ENCODE peak calls at places on chromosomes 1 and 21, in seven cellular contexts. One of them, this sample, is unnamed.

GRCh38 chr21:30839304-30839703 is 9.7 kb upstream of the KRTAP7-1 start:
- DNase-seq in fibroblast of mammary gland: peak
- DNase-seq in T-helper 2 cell: no peak
- DNase-seq in lower lobe of right lung: no peak
- DNase-seq in tibial nerve: no peak
- DNase-seq in cardiac fibroblast: peak
- DNase-seq in thoracic aorta: no peak
- DNase-seq in this sample: no peak

GRCh38 chr1:231106347-231106746 is 55.5 kb upstream of the TRIM67 start:
- DNase-seq in cardiac fibroblast: peak
- DNase-seq in thoracic aorta: no peak
- DNase-seq in T-helper 2 cell: no peak
- DNase-seq in tibial nerve: no peak
- DNase-seq in lower lobe of right lung: no peak
- DNase-seq in fibroblast of mammary gland: peak
- DNase-seq in this sample: peak

GRCh38 chr1:206581571-206581981 is 30.7 kb downstream of the EIF2D start:
- DNase-seq in thoracic aorta: no peak
- DNase-seq in lower lobe of right lung: peak
- DNase-seq in T-helper 2 cell: peak
- DNase-seq in fibroblast of mammary gland: no peak
- DNase-seq in cardiac fibroblast: no peak
- DNase-seq in tibial nerve: no peak
- DNase-seq in this sample: no peak

GRCh38 chr1:193069748-193070394 is 10.5 kb downstream of the RO60 start:
- DNase-seq in tibial nerve: no peak
- DNase-seq in cardiac fibroblast: peak
- DNase-seq in T-helper 2 cell: no peak
- DNase-seq in thoracic aorta: no peak
- DNase-seq in fibroblast of mammary gland: peak
- DNase-seq in lower lobe of right lung: no peak
- DNase-seq in this sample: no peak

GRCh38 chr1:24992761-24993211 is 62.7 kb upstream of the RUNX3 start:
- DNase-seq in T-helper 2 cell: peak
- DNase-seq in lower lobe of right lung: no peak
- DNase-seq in tibial nerve: no peak
- DNase-seq in cardiac fibroblast: no peak
- DNase-seq in thoracic aorta: no peak
- DNase-seq in fibroblast of mammary gland: no peak
- DNase-seq in this sample: no peak

GRCh38 chr1:111571987-111572386 is 47.6 kb upstream of the RAP1A start:
- DNase-seq in T-helper 2 cell: no peak
- DNase-seq in tibial nerve: no peak
- DNase-seq in thoracic aorta: no peak
- DNase-seq in cardiac fibroblast: peak
- DNase-seq in lower lobe of right lung: no peak
- DNase-seq in fibroblast of mammary gland: peak
- DNase-seq in this sample: no peak

GRCh38 chr1:20138961-20139550 is at the start of gene PLA2G2F:
- DNase-seq in fibroblast of mammary gland: no peak
- DNase-seq in cardiac fibroblast: no peak
- DNase-seq in tibial nerve: no peak
- DNase-seq in thoracic aorta: no peak
- DNase-seq in lower lobe of right lung: peak
- DNase-seq in T-helper 2 cell: no peak
- DNase-seq in this sample: no peak

GRCh38 chr1:198173832-198174231 is 17.0 kb downstream of the NEK7 start:
- DNase-seq in lower lobe of right lung: no peak
- DNase-seq in T-helper 2 cell: no peak
- DNase-seq in cardiac fibroblast: no peak
- DNase-seq in tibial nerve: no peak
- DNase-seq in thoracic aorta: no peak
- DNase-seq in fibroblast of mammary gland: no peak
- DNase-seq in this sample: no peak

GRCh38 chr1:39199593-39199992 is 4.9 kb upstream of the MACF1 start:
- DNase-seq in T-helper 2 cell: no peak
- DNase-seq in fibroblast of mammary gland: no peak
- DNase-seq in lower lobe of right lung: no peak
- DNase-seq in thoracic aorta: no peak
- DNase-seq in tibial nerve: no peak
- DNase-seq in cardiac fibroblast: no peak
- DNase-seq in this sample: no peak

GRCh38 chr1:176205322-176205914 is 1.7 kb downstream of the COP1 start:
- DNase-seq in cardiac fibroblast: peak
- DNase-seq in lower lobe of right lung: no peak
- DNase-seq in fibroblast of mammary gland: peak
- DNase-seq in T-helper 2 cell: no peak
- DNase-seq in thoracic aorta: no peak
- DNase-seq in tibial nerve: no peak
- DNase-seq in this sample: no peak

GRCh38 chr1:11571906-11572616 is 82.2 kb downstream of the FBXO2 start:
- DNase-seq in lower lobe of right lung: no peak
- DNase-seq in thoracic aorta: no peak
- DNase-seq in tibial nerve: no peak
- DNase-seq in T-helper 2 cell: no peak
- DNase-seq in cardiac fibroblast: no peak
- DNase-seq in fibroblast of mammary gland: no peak
- DNase-seq in this sample: no peak

This sample was measured in stromal cell of bone marrow.